ENCODE peak calls at places on chromosomes 6 and 20, in eight cellular contexts. F, C, J, Z, H, S, U and R are unnamed samples.
A peak's percentile ranks its signal among the peaks of the same experiment; 100 is the strongest.

GRCh38 chr20:44222969-44223368 is 12.4 kb upstream of the OSER1 start:
- DNase-seq in Z (no peak), U (no peak), F (no peak), C (peak; percentile 34), J (no peak), S (no peak), H (no peak), R (no peak)

GRCh38 chr6:112639436-112639835 is 292.3 kb downstream of the RFPL4B start:
- DNase-seq in S (no peak), J (no peak), U (peak; percentile 24), Z (no peak), C (no peak), H (peak; percentile 16), F (no peak), R (no peak)

GRCh38 chr6:22804620-22805271 is 235.4 kb downstream of the HDGFL1 start:
- DNase-seq in C (no peak), Z (no peak), U (no peak), J (no peak), H (peak; percentile 17), S (no peak), F (no peak), R (no peak)

GRCh38 chr6:63663147-63663877 is 27.7 kb downstream of the PHF3 start:
- DNase-seq in J (no peak), H (peak; percentile 49), F (no peak), Z (no peak), U (peak; percentile 73), C (no peak), S (no peak), R (no peak)

GRCh38 chr20:51175724-51176123 is 152.8 kb upstream of the KCNG1 start:
- DNase-seq in U (no peak), H (no peak), Z (no peak), F (no peak), J (no peak), S (no peak), C (no peak), R (no peak)

GRCh38 chr20:51596656-51597388 is 54.3 kb upstream of the NFATC2 start:
- DNase-seq in Z (no peak), H (no peak), S (no peak), J (no peak), U (no peak), F (no peak), C (no peak), R (no peak)

GRCh38 chr6:5411414-5411813 is 150.1 kb downstream of the FARS2 start:
- DNase-seq in S (no peak), F (no peak), U (no peak), J (no peak), Z (no peak), H (no peak), C (no peak), R (no peak)

GRCh38 chr20:31484001-31484400 is 8.9 kb downstream of the REM1 start:
- DNase-seq in H (peak; percentile 83), C (no peak), S (no peak), Z (no peak), U (no peak), J (peak; percentile 31), F (peak; percentile 53), R (peak; percentile 43)

GRCh38 chr6:39195792-39196385 is 33.4 kb downstream of the KCNK5 start:
- DNase-seq in S (no peak), F (no peak), J (no peak), U (no peak), C (no peak), Z (no peak), H (no peak), R (no peak)

GRCh38 chr20:63546686-63547483 is 664 bp downstream of the SRMS start:
- DNase-seq in S (no peak), U (no peak), J (no peak), C (no peak), Z (no peak), F (no peak), H (no peak), R (no peak)

GRCh38 chr6:14925627-14926026 is 320.2 kb upstream of the JARID2 start:
- DNase-seq in Z (no peak), F (no peak), C (no peak), J (no peak), S (no peak), U (no peak), H (no peak), R (no peak)

GRCh38 chr6:27495386-27496135 is 22.7 kb upstream of the ZNF184 start:
- DNase-seq in F (peak; percentile 89), Z (peak; percentile 52), U (peak; percentile 71), S (no peak), J (peak; percentile 48), H (peak; percentile 73), C (peak; percentile 60), R (peak; percentile 38)

GRCh38 chr6:134740473-134741192 is 209.3 kb downstream of the ALDH8A1 start:
- DNase-seq in J (no peak), Z (no peak), C (no peak), U (peak; percentile 4), S (no peak), F (no peak), H (no peak), R (peak; percentile 20)

GRCh38 chr6:122589115-122589514 is 21.1 kb upstream of the PKIB start:
- DNase-seq in Z (no peak), F (no peak), H (no peak), J (no peak), C (no peak), U (no peak), S (no peak), R (no peak)

GRCh38 chr20:13670160-13670559 is 31.4 kb upstream of the TASP1 start:
- DNase-seq in C (no peak), U (no peak), H (no peak), J (no peak), S (no peak), Z (no peak), F (no peak), R (no peak)

GRCh38 chr20:33664762-33665144 is 2.0 kb upstream of the ACTL10 start:
- DNase-seq in J (no peak), C (no peak), U (no peak), S (no peak), Z (no peak), F (peak; percentile 57), H (no peak), R (peak; percentile 39)

GRCh38 chr20:31578448-31579138 is 26.5 kb upstream of the ID1 start:
- DNase-seq in U (no peak), J (no peak), Z (no peak), C (no peak), H (no peak), F (no peak), S (no peak), R (no peak)

GRCh38 chr6:129659590-129660345 is 50.2 kb downstream of the ARHGAP18 start:
- DNase-seq in C (peak; percentile 53), H (no peak), U (no peak), F (no peak), Z (no peak), S (no peak), J (no peak), R (no peak)

GRCh38 chr20:17768267-17768666 is 68.5 kb downstream of the BANF2 start:
- DNase-seq in U (no peak), F (no peak), S (no peak), C (no peak), H (no peak), J (no peak), Z (peak; percentile 28), R (no peak)

GRCh38 chr6:107196143-107196542 is 80.8 kb upstream of the BEND3 start:
- DNase-seq in C (no peak), J (no peak), H (no peak), F (no peak), S (no peak), Z (no peak), U (no peak), R (no peak)

GRCh38 chr20:52896348-52896747 is 75.8 kb upstream of the TSHZ2 start:
- DNase-seq in J (no peak), S (no peak), F (no peak), H (no peak), U (no peak), C (no peak), Z (no peak), R (no peak)

GRCh38 chr20:10747019-10747418 is 73.2 kb upstream of the JAG1 start:
- DNase-seq in F (no peak), C (no peak), H (no peak), Z (no peak), U (no peak), S (no peak), J (no peak), R (no peak)

GRCh38 chr6:16035488-16036080 is 93.3 kb upstream of the MYLIP start:
- DNase-seq in Z (no peak), J (no peak), C (no peak), U (no peak), S (no peak), F (no peak), H (no peak), R (no peak)